ENCODE peak calls at places on chromosomes 11 and 22, in ten cellular contexts. T, K, H, Y, U, V, Z, L, A and S are unnamed samples. For H3K9me3 and H3K27me3, the result is how much of the 10 kb centered on the place peaks cover.

GRCh38 chr22:45923812-45924211 is 53.1 kb downstream of the WNT7B start:
- DNase-seq in T (no peak), K (no peak), A (no peak), L (no peak), Z (no peak), V (no peak), H (no peak), U (peak), Y (no peak), S (no peak)

GRCh38 chr11:796565-797299 is 1.3 kb downstream of the SLC25A22 start:
- DNase-seq in U (peak), K (no peak), Y (peak), L (no peak), V (no peak), T (no peak), A (no peak), Z (peak), H (peak), S (no peak)

GRCh38 chr11:28463826-28464225 is 355.6 kb downstream of the METTL15 start:
- DNase-seq in T (no peak), Z (no peak), V (peak), L (no peak), H (no peak), Y (no peak), U (no peak), A (no peak), K (peak), S (no peak)

GRCh38 chr11:66856496-66857233 is at the start of gene LRFN4:
- DNase-seq in T (peak), A (peak), U (no peak), V (peak), H (peak), Y (peak), Z (peak), K (no peak), L (peak), S (peak)

GRCh38 chr11:74462009-74462408 is 5.3 kb downstream of the KCNE3 start:
- DNase-seq in T (no peak), V (no peak), Y (peak), L (peak), Z (peak), K (no peak), U (peak), A (no peak), H (peak), S (no peak)

GRCh38 chr11:70807195-70807543 is 408.8 kb downstream of the CTTN start:
- DNase-seq in V (no peak), H (no peak), T (no peak), Y (no peak), A (no peak), K (no peak), U (no peak), Z (peak), L (no peak), S (no peak)

GRCh38 chr11:111469200-111469599 is 43.0 kb downstream of the BTG4 start:
- DNase-seq in A (no peak), V (no peak), T (no peak), H (no peak), K (peak), U (no peak), Y (no peak), L (no peak), Z (no peak), S (no peak)

GRCh38 chr11:75135021-75135650 is 15.8 kb upstream of the SLCO2B1 start:
- DNase-seq in K (no peak), T (no peak), A (no peak), V (no peak), L (no peak), Y (no peak), Z (no peak), U (no peak), H (no peak), S (no peak)

GRCh38 chr11:62431171-62431895 is 12.5 kb downstream of the SCGB1A1 start:
- DNase-seq in H (no peak), L (no peak), Z (no peak), Y (no peak), T (no peak), U (no peak), A (no peak), V (peak), K (peak), S (no peak)

GRCh38 chr22:29469755-29470154 is 10.3 kb upstream of the NEFH start:
- DNase-seq in T (no peak), Z (no peak), U (peak), Y (no peak), K (no peak), H (no peak), L (no peak), A (no peak), V (no peak), S (no peak)

GRCh38 chr22:46335201-46336118 is at the start of gene TRMU:
- DNase-seq in Y (peak), K (peak), H (peak), A (peak), Z (peak), U (peak), T (peak), L (peak), V (peak), S (peak)

GRCh38 chr11:67571443-67571842 is 12.2 kb upstream of the GSTP1 start:
- DNase-seq in T (no peak), U (no peak), L (no peak), Z (no peak), V (no peak), Y (no peak), H (no peak), A (no peak), K (no peak), S (no peak)

GRCh38 chr11:124898711-124899110 is 1.0 kb upstream of the ROBO4 start:
- DNase-seq in K (no peak), A (no peak), H (no peak), V (peak), L (no peak), U (no peak), T (no peak), Y (no peak), Z (no peak), S (no peak)

GRCh38 chr22:39896313-39896996 is 2.9 kb upstream of the ENTHD1 start:
- DNase-seq in H (no peak), A (no peak), Y (no peak), U (no peak), L (no peak), Z (no peak), V (no peak), K (no peak), T (no peak), S (no peak)

GRCh38 chr11:60910281-60910687 is 3.7 kb upstream of the TMEM109 start:
- DNase-seq in H (no peak), T (no peak), A (no peak), K (no peak), Y (peak), U (no peak), L (peak), V (no peak), Z (no peak), S (no peak)

GRCh38 chr11:62896049-62896448 is 15.4 kb downstream of the SLC3A2 start:
- DNase-seq in K (no peak), L (no peak), T (no peak), U (no peak), Z (no peak), A (no peak), H (no peak), Y (no peak), V (no peak), S (no peak)

GRCh38 chr11:19777342-19778102 is 64.9 kb downstream of the NAV2 start:
- DNase-seq in K (peak), V (peak), H (peak), U (peak), T (no peak), Y (no peak), L (no peak), A (peak), Z (no peak), S (no peak)

GRCh38 chr22:32528984-32529982 is 54.7 kb downstream of the FBXO7 start:
- DNase-seq in Y (peak), L (peak), K (peak), V (peak), H (peak), T (peak), A (peak), Z (peak), U (peak), S (peak)

GRCh38 chr11:22539851-22540376 is 85.7 kb downstream of the FANCF start:
- DNase-seq in Y (no peak), U (no peak), A (peak), T (no peak), V (no peak), Z (no peak), H (no peak), K (peak), L (no peak), S (no peak)

DNA sequence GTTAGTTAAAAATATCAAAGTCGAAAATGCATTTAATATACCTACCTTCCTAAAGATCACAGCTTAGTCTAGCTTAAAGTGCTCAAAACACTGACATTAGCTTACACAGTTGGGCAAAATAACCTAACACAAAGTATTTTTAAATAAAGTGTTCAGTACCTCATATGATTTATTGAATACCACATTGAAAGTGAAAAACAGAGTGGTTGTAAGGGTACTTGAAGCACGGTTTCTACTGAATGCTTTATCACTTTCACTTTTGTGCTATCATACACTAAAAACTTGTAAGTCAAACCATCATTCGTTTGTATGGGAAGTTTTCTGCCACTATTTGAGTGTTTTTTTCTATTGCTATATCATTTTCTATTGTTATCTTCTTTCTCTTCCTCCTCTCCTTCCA is 36.6 kb downstream of the ZBTB44 start:
- DNase-seq in Y (no peak), L (no peak), H (no peak), T (no peak), A (no peak), K (no peak), U (no peak), Z (no peak), V (no peak), S (no peak)
- H3K9me3 ChIP-seq in Y (under half), L (under half), H (under half), T (under half), A (under half), K (under half), U (under half), Z (under half), V (under half), S (under half)

GRCh38 chr22:47388778-47389177 is 626.3 kb downstream of the TBC1D22A start:
- DNase-seq in U (no peak), A (no peak), Y (no peak), H (no peak), L (no peak), V (no peak), Z (no peak), T (no peak), K (no peak), S (no peak)
- H3K27me3 ChIP-seq in U (under half), A (under half), Y (under half), H (under half), L (under half), V (under half), Z (under half), T (under half), K (under half), S (under half)

GRCh38 chr11:46676436-46677158 is 23.8 kb downstream of the ARHGAP1 start:
- DNase-seq in U (no peak), V (no peak), Z (peak), L (no peak), H (no peak), T (no peak), Y (no peak), A (no peak), K (no peak), S (no peak)
- H3K27ac ChIP-seq in U (peak), V (no peak), Z (peak), L (peak), H (no peak), T (no peak), Y (peak), A (no peak), K (no peak), S (no peak)

DNA sequence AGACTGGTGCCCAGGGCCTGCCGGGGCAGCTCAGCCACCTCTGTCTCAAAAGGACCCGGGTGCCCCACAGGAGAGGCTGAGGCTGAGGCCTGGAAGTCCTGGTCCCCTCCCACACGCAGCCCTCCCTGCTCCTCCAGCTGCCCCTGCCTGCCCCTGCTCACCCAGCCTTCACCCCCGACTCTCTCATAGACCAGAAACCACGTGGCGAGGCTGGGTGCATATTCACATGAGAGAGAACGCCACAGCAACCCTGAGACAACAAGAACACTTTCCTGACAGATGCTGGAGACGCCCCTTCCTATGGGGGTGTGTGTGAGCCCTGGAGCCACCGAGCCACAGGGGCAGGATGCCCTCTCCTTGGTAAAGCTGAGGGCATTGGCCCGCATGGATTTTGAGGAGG is 98.6 kb upstream of the B3GAT1 start:
- DNase-seq in Y (no peak), L (peak), H (no peak), U (peak), V (no peak), Z (peak), T (no peak), K (no peak), A (no peak), S (no peak)
- H3K9me3 ChIP-seq in Y (under half), L (under half), H (under half), U (under half), V (under half), Z (under half), T (under half), K (under half), A (under half), S (under half)

DNA sequence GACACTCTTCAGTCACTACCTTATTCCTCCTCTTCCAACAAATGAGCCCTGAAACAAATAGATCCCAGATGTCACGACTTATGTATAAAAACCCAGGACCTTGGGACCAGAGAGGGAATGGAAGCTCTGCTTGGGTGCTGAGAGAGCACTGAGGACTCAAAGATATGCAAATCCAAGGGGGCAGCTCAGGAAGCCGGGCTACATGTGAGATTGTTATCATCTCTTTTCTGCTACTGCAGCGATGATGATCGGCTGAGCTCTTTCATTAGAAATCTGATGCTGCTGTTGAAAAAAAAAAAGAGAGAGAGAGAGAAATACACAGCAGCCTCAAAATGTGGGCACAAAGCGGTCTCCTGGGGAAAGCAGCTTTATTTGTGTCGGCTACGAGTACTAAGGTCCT is 120.3 kb downstream of the TRIM29 start:
- DNase-seq in L (no peak), V (no peak), A (no peak), U (no peak), T (no peak), K (no peak), Z (no peak), Y (no peak), H (no peak), S (no peak)
- H3K27me3 ChIP-seq in L (under half), V (under half), A (under half), U (under half), T (under half), K (under half), Z (half or more), Y (under half), H (under half), S (under half)

DNA sequence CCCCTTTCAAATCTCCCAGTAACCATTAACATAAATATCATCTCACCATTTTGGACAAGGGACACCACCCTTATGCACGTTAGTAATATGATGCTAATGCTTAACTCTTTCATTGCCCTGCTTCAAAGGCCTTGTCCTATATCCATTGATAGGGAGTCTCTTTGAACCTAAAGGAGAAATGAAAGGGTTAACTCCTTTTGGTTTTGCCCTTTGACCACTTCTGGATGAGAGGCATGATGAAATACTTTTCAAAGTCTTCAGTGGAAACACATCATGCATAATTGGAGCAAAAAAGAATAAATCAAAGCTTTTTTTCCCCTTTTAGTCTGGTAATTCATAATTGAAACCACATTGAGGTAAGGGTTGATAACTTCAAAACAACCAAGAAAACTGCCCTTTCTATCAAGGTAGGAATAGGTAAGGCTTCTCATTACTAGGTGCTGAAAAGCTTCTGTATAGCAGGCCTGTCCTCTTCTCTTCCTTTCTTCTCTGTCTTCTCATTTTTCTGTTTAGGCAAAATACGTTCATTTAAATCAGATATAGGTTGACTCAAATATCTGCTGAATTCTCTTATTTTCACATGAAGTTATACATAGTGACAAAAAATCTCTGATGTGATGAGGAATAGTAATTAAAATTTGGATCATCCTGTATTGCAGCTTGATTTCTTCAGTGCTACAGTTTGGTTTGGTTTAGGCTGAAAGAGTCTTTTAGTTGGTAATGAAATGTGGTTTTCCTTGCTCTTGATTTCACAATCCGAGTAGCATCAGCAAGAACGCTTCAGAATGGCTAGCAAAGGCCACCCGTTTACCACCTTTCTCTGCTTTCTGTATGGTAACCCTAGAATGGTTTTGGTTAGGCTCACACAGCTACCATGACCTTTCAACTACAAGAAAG is 94.8 kb downstream of the EXT2 start:
- DNase-seq in K (no peak), Y (no peak), H (no peak), A (no peak), U (no peak), L (no peak), Z (no peak), V (no peak), T (no peak), S (no peak)
- H3K27ac ChIP-seq in K (no peak), Y (no peak), H (no peak), A (no peak), U (no peak), L (no peak), Z (no peak), V (no peak), T (no peak), S (no peak)

DNA sequence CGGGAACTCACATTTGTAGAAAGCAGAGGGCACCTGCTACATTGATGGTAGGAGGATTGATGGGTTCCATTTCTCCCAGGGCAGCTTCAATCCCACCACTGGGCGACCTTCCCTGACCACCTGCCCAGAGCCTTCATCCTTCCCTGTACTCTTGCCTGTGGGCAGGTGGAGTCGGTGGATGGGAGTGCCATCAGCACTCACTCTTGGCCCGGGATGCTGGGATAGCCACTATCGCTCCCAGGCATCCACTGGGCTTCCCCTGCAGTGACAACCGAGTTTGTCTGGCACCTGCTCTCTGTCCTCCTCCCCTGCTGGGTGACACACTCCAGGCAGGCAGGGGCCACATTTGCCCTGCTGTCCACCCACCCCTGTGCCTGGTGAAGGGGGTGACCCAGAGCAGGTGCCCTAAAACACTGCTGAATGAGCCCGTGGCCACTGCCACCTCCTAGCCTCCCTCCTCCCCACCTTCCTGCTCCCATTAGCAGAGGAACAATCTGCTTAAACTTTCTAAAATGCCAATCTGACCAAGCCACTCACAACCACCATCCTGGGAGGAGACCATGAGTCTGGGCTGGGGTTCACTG is 604.7 kb downstream of the TBC1D22A start:
- DNase-seq in A (no peak), Y (no peak), V (no peak), U (no peak), T (no peak), L (peak), H (peak), K (no peak), Z (no peak), S (no peak)
- H3K9me3 ChIP-seq in A (under half), Y (under half), V (under half), U (under half), T (under half), L (under half), H (under half), K (under half), Z (under half), S (under half)